ENCODE peak calls at places on chromosomes 16 and 17, in four cellular contexts. One of them, this sample, is unnamed.

GRCh38 chr17:58312824-58313223 is 15.8 kb downstream of the TSPOAP1 start:
- DNase-seq in esophagus squamous epithelium: no peak
- DNase-seq in thoracic aorta: no peak
- DNase-seq in GM20000: no peak
- DNase-seq in this sample: no peak

GRCh38 chr17:5826384-5826783 is 242.1 kb upstream of the NLRP1 start:
- DNase-seq in esophagus squamous epithelium: no peak
- DNase-seq in thoracic aorta: no peak
- DNase-seq in GM20000: no peak
- DNase-seq in this sample: no peak

GRCh38 chr16:84730406-84731106 is 30.8 kb downstream of the USP10 start:
- DNase-seq in esophagus squamous epithelium: no peak
- DNase-seq in thoracic aorta: no peak
- DNase-seq in GM20000: peak; percentile 52
- DNase-seq in this sample: no peak

GRCh38 chr16:914453-914852 is 56.3 kb downstream of the LMF1 start:
- DNase-seq in esophagus squamous epithelium: no peak
- DNase-seq in thoracic aorta: no peak
- DNase-seq in GM20000: no peak
- DNase-seq in this sample: no peak

GRCh38 chr17:44170499-44171201 is at the start of gene ASB16:
- DNase-seq in esophagus squamous epithelium: no peak
- DNase-seq in thoracic aorta: no peak
- DNase-seq in GM20000: no peak
- DNase-seq in this sample: no peak

GRCh38 chr16:28915181-28915580 is 9.9 kb downstream of the RABEP2 start:
- DNase-seq in esophagus squamous epithelium: no peak
- DNase-seq in thoracic aorta: no peak
- DNase-seq in GM20000: no peak
- DNase-seq in this sample: no peak

GRCh38 chr16:55039042-55039441 is 108.4 kb downstream of the IRX5 start:
- DNase-seq in esophagus squamous epithelium: no peak
- DNase-seq in thoracic aorta: no peak
- DNase-seq in GM20000: no peak
- DNase-seq in this sample: no peak

GRCh38 chr17:34721326-34721725 is 141.9 kb downstream of the TMEM132E start:
- DNase-seq in esophagus squamous epithelium: no peak
- DNase-seq in thoracic aorta: no peak
- DNase-seq in GM20000: no peak
- DNase-seq in this sample: no peak

GRCh38 chr16:5374184-5374583 is 276.6 kb upstream of the EEF2KMT start:
- DNase-seq in esophagus squamous epithelium: no peak
- DNase-seq in thoracic aorta: no peak
- DNase-seq in GM20000: no peak
- DNase-seq in this sample: no peak

GRCh38 chr16:87926246-87927194 is 9.8 kb downstream of the CA5A start:
- DNase-seq in esophagus squamous epithelium: no peak
- DNase-seq in thoracic aorta: no peak
- DNase-seq in GM20000: peak; percentile 78
- DNase-seq in this sample: no peak

GRCh38 chr17:9484789-9485188 is 90.8 kb downstream of the STX8 start:
- DNase-seq in esophagus squamous epithelium: no peak
- DNase-seq in thoracic aorta: no peak
- DNase-seq in GM20000: no peak
- DNase-seq in this sample: no peak

GRCh38 chr17:55269894-55270293 is 5.1 kb downstream of the HLF start:
- DNase-seq in esophagus squamous epithelium: no peak
- DNase-seq in thoracic aorta: no peak
- DNase-seq in GM20000: no peak
- DNase-seq in this sample: no peak

GRCh38 chr16:318628-319027 is 33.9 kb downstream of the AXIN1 start:
- DNase-seq in esophagus squamous epithelium: no peak
- DNase-seq in thoracic aorta: no peak
- DNase-seq in GM20000: no peak
- DNase-seq in this sample: no peak

DNA sequence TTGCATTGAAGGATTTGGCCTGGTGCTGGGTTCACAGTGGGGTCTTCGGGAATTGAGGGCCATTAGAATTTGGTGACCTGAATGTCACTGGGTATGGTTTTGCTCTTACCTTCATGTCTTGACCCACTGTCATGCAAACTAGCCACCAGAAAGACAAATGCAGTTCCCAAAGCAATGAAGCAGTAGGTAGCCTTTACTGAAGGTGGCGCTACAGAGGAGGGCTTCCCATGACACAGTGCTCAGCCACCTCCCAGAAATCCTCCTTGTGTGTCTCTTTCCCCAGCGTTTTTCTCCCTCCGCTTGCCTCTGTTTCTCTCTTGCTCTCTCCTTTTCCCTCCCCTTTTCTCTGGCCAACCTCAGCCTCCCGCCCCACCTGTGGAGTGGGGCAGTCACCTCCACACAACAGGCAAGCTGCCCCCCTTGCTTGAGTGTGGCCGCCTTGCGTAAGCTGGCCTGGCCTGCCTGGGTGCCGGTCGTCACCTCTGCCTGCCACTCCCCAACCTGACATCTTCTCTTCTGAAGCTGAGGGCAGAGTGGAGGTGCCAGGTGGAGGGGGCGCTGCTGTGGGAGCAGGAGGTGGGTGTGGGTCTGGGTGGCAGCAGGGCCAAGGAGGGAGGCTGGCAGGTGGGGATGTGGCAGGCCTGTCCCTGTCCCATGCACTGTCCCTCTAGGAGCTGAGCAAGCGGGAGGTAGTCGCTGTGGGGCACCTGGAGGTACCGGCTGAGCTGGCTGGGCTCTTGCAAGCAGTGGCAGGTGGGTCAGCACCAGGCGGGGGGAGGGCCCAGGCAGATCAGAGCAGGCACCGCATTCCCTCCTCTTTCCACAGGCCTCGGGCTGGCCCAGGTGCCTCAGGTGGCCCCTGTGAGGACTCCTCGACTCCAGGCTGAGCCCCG is 34.7 kb downstream of the MYO15A start:
- DNase-seq in esophagus squamous epithelium: no peak
- DNase-seq in thoracic aorta: no peak
- DNase-seq in GM20000: peak; percentile 50
- DNase-seq in this sample: no peak
- TF ChIP-seq CTCF in esophagus squamous epithelium: no peak
- TF ChIP-seq CTCF in thoracic aorta: no peak
- TF ChIP-seq CTCF in GM20000: peak; percentile 26
- TF ChIP-seq CTCF in this sample: peak; percentile 29

GRCh38 chr17:7239091-7240027 is at the start of gene PHF23:
- DNase-seq in esophagus squamous epithelium: peak; percentile 96
- DNase-seq in thoracic aorta: peak; percentile 96
- DNase-seq in GM20000: peak; percentile 98
- DNase-seq in this sample: peak; percentile 100
- TF ChIP-seq CTCF in esophagus squamous epithelium: peak; percentile 32
- TF ChIP-seq CTCF in thoracic aorta: no peak
- TF ChIP-seq CTCF in GM20000: no peak
- TF ChIP-seq CTCF in this sample: no peak

DNA sequence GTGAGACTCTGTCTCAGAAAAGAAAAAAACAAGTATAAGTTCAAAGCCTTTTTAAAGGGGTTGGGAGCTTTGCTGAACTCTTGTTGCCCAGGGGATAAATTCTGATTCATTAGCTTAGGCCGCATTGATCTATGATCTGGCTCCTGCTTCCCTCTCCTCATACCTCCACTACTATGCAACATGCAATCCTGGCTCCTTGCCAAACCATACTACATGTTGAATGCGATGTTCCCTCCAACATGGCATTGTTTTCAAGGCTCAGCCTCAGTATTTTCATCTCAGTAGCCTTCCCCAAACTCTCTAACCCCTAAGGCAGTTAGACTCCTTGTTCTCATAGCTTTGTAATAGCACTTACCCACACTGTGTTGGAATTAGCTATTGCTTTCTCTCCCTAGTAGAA is 6.2 kb downstream of the REXO5 start:
- DNase-seq in esophagus squamous epithelium: no peak
- DNase-seq in thoracic aorta: no peak
- DNase-seq in GM20000: no peak
- DNase-seq in this sample: no peak
- TF ChIP-seq CTCF in esophagus squamous epithelium: no peak
- TF ChIP-seq CTCF in thoracic aorta: no peak
- TF ChIP-seq CTCF in GM20000: no peak
- TF ChIP-seq CTCF in this sample: no peak

DNA sequence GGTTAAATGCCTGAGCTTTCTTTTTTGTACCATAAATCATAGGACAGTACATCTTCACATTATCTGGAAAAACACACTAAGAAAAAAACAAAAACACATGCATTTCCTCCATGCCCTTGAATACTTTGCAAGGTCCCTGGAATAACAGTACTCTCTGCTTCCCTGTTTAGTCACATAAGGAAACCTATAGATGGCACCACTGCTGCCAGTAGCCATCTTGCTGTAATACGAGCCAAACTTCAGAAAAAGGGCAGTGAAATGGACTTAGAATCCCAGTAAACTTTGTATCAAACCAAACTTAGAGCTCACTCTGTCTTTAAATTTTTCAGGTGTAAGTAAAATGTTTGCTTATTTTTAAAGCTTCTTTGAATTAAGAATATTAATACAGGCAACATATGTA is 435.5 kb downstream of the KCNJ2 start:
- DNase-seq in esophagus squamous epithelium: no peak
- DNase-seq in thoracic aorta: no peak
- DNase-seq in GM20000: no peak
- DNase-seq in this sample: no peak
- TF ChIP-seq CTCF in esophagus squamous epithelium: no peak
- TF ChIP-seq CTCF in thoracic aorta: no peak
- TF ChIP-seq CTCF in GM20000: no peak
- TF ChIP-seq CTCF in this sample: no peak

GRCh38 chr17:4734857-4735475 is 3.7 kb downstream of the MED11 start:
- DNase-seq in esophagus squamous epithelium: no peak
- DNase-seq in thoracic aorta: no peak
- DNase-seq in GM20000: no peak
- DNase-seq in this sample: no peak

GRCh38 chr17:4735825-4736651 is 3.6 kb upstream of the ZMYND15 start:
- DNase-seq in esophagus squamous epithelium: no peak
- DNase-seq in thoracic aorta: no peak
- DNase-seq in GM20000: no peak
- DNase-seq in this sample: no peak

GRCh38 chr17:4738136-4739121 is 1.2 kb upstream of the ZMYND15 start:
- DNase-seq in esophagus squamous epithelium: no peak
- DNase-seq in thoracic aorta: no peak
- DNase-seq in GM20000: no peak
- DNase-seq in this sample: no peak

GRCh38 chr17:4728124-4728523 is 3.1 kb upstream of the MED11 start:
- DNase-seq in esophagus squamous epithelium: no peak
- DNase-seq in thoracic aorta: no peak
- DNase-seq in GM20000: no peak
- DNase-seq in this sample: no peak

DNA sequence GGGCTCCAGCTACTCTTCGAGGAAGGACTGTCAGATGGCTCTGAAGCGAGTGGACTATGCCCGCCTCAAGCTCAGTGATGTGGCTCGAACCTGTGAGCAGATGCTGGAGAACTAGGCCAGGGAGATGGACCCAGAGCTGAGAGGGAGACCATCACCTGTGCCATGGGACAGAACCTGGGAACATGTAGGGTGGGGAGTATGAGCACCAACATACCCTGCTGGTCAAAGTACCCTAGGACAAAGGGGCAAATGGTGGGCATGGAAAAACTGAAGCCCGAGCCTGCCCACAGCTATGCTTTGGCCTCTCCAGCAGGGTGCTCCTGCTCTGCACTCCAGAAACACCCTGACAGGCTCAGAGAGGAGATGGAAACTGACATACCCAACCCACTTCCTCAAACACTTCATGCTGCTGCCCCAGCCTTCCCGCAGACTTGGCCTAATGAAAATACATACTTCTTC is 1.9 kb downstream of the MED11 start:
- DNase-seq in esophagus squamous epithelium: no peak
- DNase-seq in thoracic aorta: no peak
- DNase-seq in GM20000: peak; percentile 75
- DNase-seq in this sample: no peak
- TF ChIP-seq CTCF in esophagus squamous epithelium: no peak
- TF ChIP-seq CTCF in thoracic aorta: no peak
- TF ChIP-seq CTCF in GM20000: peak; percentile 21
- TF ChIP-seq CTCF in this sample: peak; percentile 59

DNA sequence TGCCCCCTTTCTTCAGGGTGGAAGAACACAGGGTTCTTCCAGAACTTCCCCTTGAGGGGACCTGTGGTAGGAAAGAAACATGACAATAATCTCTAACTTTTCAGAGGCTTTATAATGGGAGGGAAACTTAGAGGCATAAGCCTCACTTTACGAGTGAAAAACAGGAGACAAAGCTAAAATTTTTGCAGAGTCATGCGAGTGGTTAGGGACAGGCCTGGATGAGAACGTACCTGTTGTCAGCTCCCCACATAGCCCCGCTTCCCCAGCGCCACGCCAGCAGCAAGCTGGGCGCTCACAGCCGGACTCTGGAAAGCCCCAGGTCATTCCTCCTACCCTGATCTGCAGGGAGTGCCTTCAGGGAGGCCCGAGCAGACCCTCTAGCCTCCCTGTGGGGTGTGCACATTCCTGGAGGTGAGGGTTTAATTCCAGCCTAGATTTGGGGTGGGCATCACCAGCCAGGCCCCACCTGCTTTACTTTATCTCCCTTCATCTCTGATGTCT is 53.6 kb downstream of the LDHD start:
- DNase-seq in esophagus squamous epithelium: no peak
- DNase-seq in thoracic aorta: no peak
- DNase-seq in GM20000: no peak
- DNase-seq in this sample: no peak
- TF ChIP-seq CTCF in esophagus squamous epithelium: no peak
- TF ChIP-seq CTCF in thoracic aorta: no peak
- TF ChIP-seq CTCF in GM20000: no peak
- TF ChIP-seq CTCF in this sample: no peak

GRCh38 chr16:82456683-82457082 is 170.1 kb upstream of the CDH13 start:
- DNase-seq in esophagus squamous epithelium: no peak
- DNase-seq in thoracic aorta: no peak
- DNase-seq in GM20000: peak; percentile 65
- DNase-seq in this sample: peak; percentile 10
- TF ChIP-seq CTCF in esophagus squamous epithelium: peak; percentile 25
- TF ChIP-seq CTCF in thoracic aorta: peak; percentile 80
- TF ChIP-seq CTCF in GM20000: peak; percentile 68
- TF ChIP-seq CTCF in this sample: peak; percentile 81

GRCh38 chr17:78351449-78352006 is 8.3 kb downstream of the SOCS3 start:
- DNase-seq in esophagus squamous epithelium: no peak
- DNase-seq in thoracic aorta: peak; percentile 67
- DNase-seq in GM20000: no peak
- DNase-seq in this sample: no peak
- TF ChIP-seq CTCF in esophagus squamous epithelium: no peak
- TF ChIP-seq CTCF in thoracic aorta: no peak
- TF ChIP-seq CTCF in GM20000: no peak
- TF ChIP-seq CTCF in this sample: no peak